ENCODE peak calls at places on chromosomes 2 and 18, in six cellular contexts. G, X, N, Z, O and S are unnamed samples.

GRCh38 chr2:36701391-36701795 is 4.9 kb downstream of the VIT start:
- DNase-seq in Z (no peak), X (no peak), G (no peak), O (no peak), N (peak), S (no peak)

GRCh38 chr2:225288986-225289385 is 110.5 kb upstream of the NYAP2 start:
- DNase-seq in Z (no peak), X (no peak), O (no peak), G (no peak), N (no peak), S (no peak)

GRCh38 chr2:85577386-85578242 is at the start of gene VAMP8:
- DNase-seq in Z (no peak), G (peak), O (peak), X (peak), N (peak), S (peak)

GRCh38 chr2:43224571-43225092 is 1.8 kb downstream of the ZFP36L2 start:
- DNase-seq in X (peak), G (no peak), N (peak), Z (no peak), O (no peak), S (peak)

GRCh38 chr2:43605079-43605655 is 9.3 kb upstream of the THADA start:
- DNase-seq in Z (peak), G (no peak), N (peak), O (peak), X (peak), S (peak)

GRCh38 chr18:75070625-75071483 is 138.1 kb downstream of the PTGR3 start:
- DNase-seq in N (peak), X (peak), G (peak), Z (peak), O (peak), S (peak)

GRCh38 chr2:11420671-11421070 is 45.3 kb downstream of the E2F6 start:
- DNase-seq in N (no peak), G (no peak), O (no peak), X (no peak), Z (no peak), S (no peak)

GRCh38 chr18:13618760-13619438 is 107.5 kb downstream of the FAM210A start:
- DNase-seq in G (no peak), O (no peak), Z (no peak), X (no peak), N (no peak), S (no peak)

GRCh38 chr2:241441492-241441891 is 66.9 kb downstream of the STK25 start:
- DNase-seq in G (no peak), Z (no peak), O (no peak), N (no peak), X (no peak), S (no peak)

GRCh38 chr2:37090019-37090477 is 5.7 kb downstream of the GPATCH11 start:
- DNase-seq in Z (no peak), N (no peak), G (no peak), O (peak), X (peak), S (no peak)

GRCh38 chr2:162164802-162165201 is 12.8 kb upstream of the GCG start:
- DNase-seq in X (no peak), G (no peak), O (no peak), Z (no peak), N (no peak), S (no peak)

GRCh38 chr2:52710810-52711618 is 1056.6 kb upstream of the CHAC2 start:
- DNase-seq in G (no peak), X (no peak), O (no peak), N (no peak), Z (no peak), S (no peak)

GRCh38 chr2:10897956-10898355 is 13.8 kb upstream of the KCNF1 start:
- DNase-seq in X (no peak), Z (no peak), N (peak), G (no peak), O (no peak), S (no peak)

GRCh38 chr2:150876201-150877085 is 385.2 kb downstream of the RBM43 start:
- DNase-seq in G (no peak), X (no peak), O (no peak), N (no peak), Z (no peak), S (no peak)

GRCh38 chr2:10526281-10526680 is 78.2 kb upstream of the ODC1 start:
- DNase-seq in X (no peak), N (no peak), G (no peak), Z (no peak), O (no peak), S (no peak)

GRCh38 chr2:38176619-38177021 is 100.7 kb upstream of the CYP1B1 start:
- DNase-seq in N (peak), Z (peak), G (no peak), X (no peak), O (no peak), S (no peak)

GRCh38 chr2:6866239-6866745 is 585 bp upstream of the CMPK2 start:
- DNase-seq in N (peak), X (peak), Z (no peak), G (peak), O (peak), S (peak)

DNA sequence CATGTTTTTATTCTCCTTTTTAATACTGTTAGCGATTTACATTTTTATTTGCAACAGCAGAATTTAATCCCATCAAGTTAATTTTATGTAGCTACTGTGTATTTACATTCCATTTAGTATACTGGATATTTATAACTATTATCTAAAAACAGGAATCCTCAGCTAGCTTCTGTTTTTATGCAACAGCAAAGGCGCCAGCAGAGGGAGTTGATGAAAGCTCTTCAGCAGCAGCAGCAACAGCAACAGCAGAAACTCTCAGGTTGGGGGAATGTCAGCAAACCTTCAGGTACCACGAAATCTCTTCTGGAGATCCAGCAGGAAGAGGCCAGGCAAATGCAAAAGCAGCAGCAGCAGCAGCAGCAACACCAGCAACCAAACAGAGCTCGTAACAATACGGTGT is 26.2 kb upstream of the SNORC start:
- DNase-seq in Z (no peak), N (no peak), O (no peak), X (no peak), G (no peak), S (no peak)
- TF ChIP-seq CTCF in Z (no peak), N (no peak), O (no peak), X (no peak), G (no peak), S (no peak)

GRCh38 chr2:165563468-165564225 is 94.1 kb downstream of the CSRNP3 start:
- DNase-seq in Z (no peak), G (no peak), X (no peak), O (no peak), N (no peak), S (peak)
- TF ChIP-seq CTCF in Z (no peak), G (peak), X (no peak), O (no peak), N (no peak), S (peak)

DNA sequence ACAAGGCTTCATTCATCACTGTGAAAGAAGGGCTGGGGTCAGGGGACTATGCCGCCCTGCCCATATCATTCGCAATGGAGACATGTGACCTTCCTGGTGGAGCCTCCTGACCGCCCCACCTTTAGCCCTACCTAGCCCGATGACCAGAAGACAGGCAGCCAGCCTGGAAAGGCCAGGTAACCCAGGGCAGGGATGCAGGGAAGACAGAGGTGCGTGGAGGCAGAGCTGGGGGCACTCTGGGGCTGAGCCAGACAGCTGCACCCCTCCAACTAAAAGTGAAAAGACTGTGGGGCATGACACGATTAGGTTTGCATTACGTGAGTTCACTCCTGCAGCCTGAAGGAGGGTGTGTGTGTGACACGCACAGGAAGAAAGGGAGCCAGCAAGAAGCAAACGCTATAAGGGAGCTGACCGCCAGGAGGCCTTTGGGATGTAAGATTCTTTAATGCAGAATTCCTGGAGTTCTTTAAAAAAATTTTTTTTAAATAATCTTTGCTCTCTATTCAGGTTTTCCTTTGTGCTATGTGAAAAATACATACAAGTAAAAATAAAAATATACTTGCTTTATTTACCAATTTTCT is 3.7 kb upstream of the HES6 start:
- DNase-seq in O (no peak), X (no peak), Z (no peak), G (no peak), N (no peak), S (no peak)
- TF ChIP-seq CTCF in O (no peak), X (no peak), Z (no peak), G (no peak), N (peak), S (no peak)

GRCh38 chr2:231245253-231246094 is 47.0 kb downstream of the ARMC9 start:
- DNase-seq in Z (no peak), N (peak), G (peak), O (no peak), X (peak), S (peak)
- TF ChIP-seq CTCF in Z (no peak), N (no peak), G (no peak), O (peak), X (no peak), S (no peak)

DNA sequence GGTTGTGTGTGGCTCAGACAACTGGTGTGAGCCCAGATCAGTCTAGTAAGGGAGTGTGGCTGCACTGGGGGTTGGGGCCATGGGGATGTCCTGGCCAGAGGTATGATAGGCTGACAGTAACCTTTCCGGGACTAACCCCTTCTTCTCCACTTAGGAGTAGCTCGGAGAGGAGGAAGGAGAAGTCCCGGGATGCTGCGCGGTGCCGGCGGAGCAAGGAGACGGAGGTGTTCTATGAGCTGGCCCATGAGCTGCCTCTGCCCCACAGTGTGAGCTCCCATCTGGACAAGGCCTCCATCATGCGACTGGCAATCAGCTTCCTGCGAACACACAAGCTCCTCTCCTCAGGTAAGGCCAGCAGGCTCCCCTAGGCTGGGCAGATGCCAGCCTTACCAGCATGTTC is 49.5 kb downstream of the EPAS1 start:
- DNase-seq in O (no peak), Z (no peak), X (no peak), G (no peak), N (no peak), S (no peak)
- TF ChIP-seq CTCF in O (no peak), Z (no peak), X (no peak), G (no peak), N (no peak), S (no peak)

GRCh38 chr18:49561377-49562193 is at the start of gene LIPG:
- DNase-seq in G (peak), X (peak), O (peak), N (peak), Z (no peak), S (peak)
- TF ChIP-seq CTCF in G (no peak), X (no peak), O (no peak), N (no peak), Z (no peak), S (no peak)